ENCODE peak calls at places on chromosomes 2 and 18, in five cellular contexts. One of them, this sample, is unnamed.

GRCh38 chr2:215848679-215849078 is 164.7 kb downstream of the MREG start:
- DNase-seq in Calu3: no peak
- DNase-seq in AG20443: no peak
- DNase-seq in stimulated activated CD4-positive, alpha-beta T cell treated with anti-CD3 and anti-CD28 coated beads, TNF-alpha, amount 100 ng/mL, for 4 hours: no peak
- DNase-seq in NCI-H345: no peak
- DNase-seq in this sample: no peak

GRCh38 chr2:117967981-117968723 is 45.7 kb downstream of the CCDC93 start:
- DNase-seq in Calu3: no peak
- DNase-seq in AG20443: no peak
- DNase-seq in stimulated activated CD4-positive, alpha-beta T cell treated with anti-CD3 and anti-CD28 coated beads, TNF-alpha, amount 100 ng/mL, for 4 hours: no peak
- DNase-seq in NCI-H345: no peak
- DNase-seq in this sample: no peak

GRCh38 chr18:51498085-51498855 is 300.8 kb upstream of the MEX3C start:
- DNase-seq in Calu3: no peak
- DNase-seq in AG20443: no peak
- DNase-seq in stimulated activated CD4-positive, alpha-beta T cell treated with anti-CD3 and anti-CD28 coated beads, TNF-alpha, amount 100 ng/mL, for 4 hours: no peak
- DNase-seq in NCI-H345: no peak
- DNase-seq in this sample: no peak

GRCh38 chr2:145344076-145344724 is 824.3 kb upstream of the ZEB2 start:
- DNase-seq in Calu3: no peak
- DNase-seq in AG20443: peak
- DNase-seq in stimulated activated CD4-positive, alpha-beta T cell treated with anti-CD3 and anti-CD28 coated beads, TNF-alpha, amount 100 ng/mL, for 4 hours: no peak
- DNase-seq in NCI-H345: no peak
- DNase-seq in this sample: no peak

GRCh38 chr2:106565599-106565998 is 78.4 kb downstream of the CD8B2 start:
- DNase-seq in Calu3: no peak
- DNase-seq in AG20443: no peak
- DNase-seq in stimulated activated CD4-positive, alpha-beta T cell treated with anti-CD3 and anti-CD28 coated beads, TNF-alpha, amount 100 ng/mL, for 4 hours: no peak
- DNase-seq in NCI-H345: no peak
- DNase-seq in this sample: no peak

GRCh38 chr2:118988706-118989105 is 46.7 kb downstream of the MARCO start:
- DNase-seq in Calu3: no peak
- DNase-seq in AG20443: no peak
- DNase-seq in stimulated activated CD4-positive, alpha-beta T cell treated with anti-CD3 and anti-CD28 coated beads, TNF-alpha, amount 100 ng/mL, for 4 hours: no peak
- DNase-seq in NCI-H345: no peak
- DNase-seq in this sample: no peak

GRCh38 chr2:19120181-19120580 is 238.2 kb downstream of the OSR1 start:
- DNase-seq in Calu3: no peak
- DNase-seq in AG20443: no peak
- DNase-seq in stimulated activated CD4-positive, alpha-beta T cell treated with anti-CD3 and anti-CD28 coated beads, TNF-alpha, amount 100 ng/mL, for 4 hours: no peak
- DNase-seq in NCI-H345: no peak
- DNase-seq in this sample: no peak

GRCh38 chr2:33230133-33230618 is 246.3 kb upstream of the RASGRP3 start:
- DNase-seq in Calu3: no peak
- DNase-seq in AG20443: no peak
- DNase-seq in stimulated activated CD4-positive, alpha-beta T cell treated with anti-CD3 and anti-CD28 coated beads, TNF-alpha, amount 100 ng/mL, for 4 hours: no peak
- DNase-seq in NCI-H345: no peak
- DNase-seq in this sample: no peak

GRCh38 chr18:68454511-68455228 is 260.2 kb downstream of the TMX3 start:
- DNase-seq in Calu3: no peak
- DNase-seq in AG20443: peak
- DNase-seq in stimulated activated CD4-positive, alpha-beta T cell treated with anti-CD3 and anti-CD28 coated beads, TNF-alpha, amount 100 ng/mL, for 4 hours: no peak
- DNase-seq in NCI-H345: no peak
- DNase-seq in this sample: no peak

GRCh38 chr2:205187731-205188130 is 494.6 kb upstream of the NRP2 start:
- DNase-seq in Calu3: no peak
- DNase-seq in AG20443: no peak
- DNase-seq in stimulated activated CD4-positive, alpha-beta T cell treated with anti-CD3 and anti-CD28 coated beads, TNF-alpha, amount 100 ng/mL, for 4 hours: no peak
- DNase-seq in NCI-H345: no peak
- DNase-seq in this sample: no peak

GRCh38 chr18:58565021-58565420 is 63.9 kb downstream of the ALPK2 start:
- DNase-seq in Calu3: no peak
- DNase-seq in AG20443: no peak
- DNase-seq in stimulated activated CD4-positive, alpha-beta T cell treated with anti-CD3 and anti-CD28 coated beads, TNF-alpha, amount 100 ng/mL, for 4 hours: no peak
- DNase-seq in NCI-H345: no peak
- DNase-seq in this sample: no peak

GRCh38 chr2:55156326-55156725 is 75.8 kb downstream of the CLHC1 start:
- DNase-seq in Calu3: no peak
- DNase-seq in AG20443: peak
- DNase-seq in stimulated activated CD4-positive, alpha-beta T cell treated with anti-CD3 and anti-CD28 coated beads, TNF-alpha, amount 100 ng/mL, for 4 hours: no peak
- DNase-seq in NCI-H345: no peak
- DNase-seq in this sample: no peak

GRCh38 chr2:98835831-98836385 is 100.1 kb downstream of the CRACDL start:
- DNase-seq in Calu3: no peak
- DNase-seq in AG20443: peak
- DNase-seq in stimulated activated CD4-positive, alpha-beta T cell treated with anti-CD3 and anti-CD28 coated beads, TNF-alpha, amount 100 ng/mL, for 4 hours: no peak
- DNase-seq in NCI-H345: no peak
- DNase-seq in this sample: no peak

GRCh38 chr2:158034198-158034831 is 67.4 kb upstream of the UPP2 start:
- DNase-seq in Calu3: peak
- DNase-seq in AG20443: peak
- DNase-seq in stimulated activated CD4-positive, alpha-beta T cell treated with anti-CD3 and anti-CD28 coated beads, TNF-alpha, amount 100 ng/mL, for 4 hours: no peak
- DNase-seq in NCI-H345: peak
- DNase-seq in this sample: peak

GRCh38 chr2:120829633-120830025 is 94.0 kb downstream of the GLI2 start:
- DNase-seq in Calu3: no peak
- DNase-seq in AG20443: no peak
- DNase-seq in stimulated activated CD4-positive, alpha-beta T cell treated with anti-CD3 and anti-CD28 coated beads, TNF-alpha, amount 100 ng/mL, for 4 hours: no peak
- DNase-seq in NCI-H345: no peak
- DNase-seq in this sample: no peak

GRCh38 chr2:143694335-143694734 is 565.1 kb downstream of the ARHGAP15 start:
- DNase-seq in Calu3: no peak
- DNase-seq in AG20443: no peak
- DNase-seq in stimulated activated CD4-positive, alpha-beta T cell treated with anti-CD3 and anti-CD28 coated beads, TNF-alpha, amount 100 ng/mL, for 4 hours: no peak
- DNase-seq in NCI-H345: no peak
- DNase-seq in this sample: no peak

GRCh38 chr2:54557601-54558187 is 101.6 kb downstream of the SPTBN1 start:
- DNase-seq in Calu3: peak
- DNase-seq in AG20443: no peak
- DNase-seq in stimulated activated CD4-positive, alpha-beta T cell treated with anti-CD3 and anti-CD28 coated beads, TNF-alpha, amount 100 ng/mL, for 4 hours: peak
- DNase-seq in NCI-H345: peak
- DNase-seq in this sample: peak

GRCh38 chr2:8412586-8412985 is 269.3 kb upstream of the ID2 start:
- DNase-seq in Calu3: no peak
- DNase-seq in AG20443: peak
- DNase-seq in stimulated activated CD4-positive, alpha-beta T cell treated with anti-CD3 and anti-CD28 coated beads, TNF-alpha, amount 100 ng/mL, for 4 hours: no peak
- DNase-seq in NCI-H345: no peak
- DNase-seq in this sample: no peak

This sample was measured in HT-29.